ENCODE peak calls at places on chromosomes 16 and 17, in nine cellular contexts. I, M, Y, U, N, J, Q, W and X are unnamed samples.

GRCh38 chr16:78816499-78817441 is 717.3 kb downstream of the WWOX start:
- DNase-seq in M (no peak), W (no peak), Q (no peak), N (no peak), U (no peak), J (no peak), I (no peak), Y (no peak), X (no peak)

GRCh38 chr16:1537138-1537577 is 3.7 kb downstream of the TMEM204 start:
- DNase-seq in I (no peak), Y (no peak), Q (no peak), N (no peak), J (peak), M (no peak), W (no peak), U (no peak), X (peak)

GRCh38 chr17:74196541-74197310 is 6.8 kb upstream of the RPL38 start:
- DNase-seq in Q (no peak), I (no peak), M (no peak), Y (no peak), N (no peak), U (no peak), W (no peak), J (no peak), X (no peak)

GRCh38 chr17:19726615-19727376 is 10.4 kb upstream of the SLC47A2 start:
- DNase-seq in N (no peak), Q (no peak), Y (no peak), J (no peak), M (no peak), I (no peak), W (no peak), U (no peak), X (no peak)

GRCh38 chr17:4839221-4839620 is 6.1 kb downstream of the MINK1 start:
- DNase-seq in M (no peak), J (no peak), N (no peak), Q (no peak), I (no peak), U (no peak), Y (no peak), W (no peak), X (no peak)

GRCh38 chr17:36591434-36592315 is at the start of gene DHRS11:
- DNase-seq in W (peak), U (peak), Q (peak), Y (no peak), N (peak), M (peak), J (peak), I (peak), X (peak)

GRCh38 chr17:62064791-62065563 is at the start of gene MED13:
- DNase-seq in Y (no peak), W (peak), I (peak), Q (peak), N (peak), U (peak), M (peak), J (peak), X (peak)

GRCh38 chr16:84836234-84836647 is 16.5 kb downstream of the CRISPLD2 start:
- DNase-seq in J (no peak), Y (peak), I (peak), Q (no peak), U (no peak), M (no peak), W (peak), N (peak), X (peak)

GRCh38 chr16:85262558-85263196 is 150.4 kb upstream of the CIBAR2 start:
- DNase-seq in Q (no peak), N (no peak), J (peak), I (no peak), W (no peak), U (no peak), Y (no peak), M (no peak), X (no peak)

GRCh38 chr16:21169249-21169981 is 10.9 kb downstream of the LDAF1 start:
- DNase-seq in Y (no peak), Q (no peak), N (no peak), M (no peak), J (no peak), I (no peak), U (no peak), W (no peak), X (no peak)

GRCh38 chr17:4509923-4510614 is 11.4 kb downstream of the SPNS2 start:
- DNase-seq in J (no peak), I (no peak), U (no peak), M (no peak), W (no peak), N (peak), Y (no peak), Q (no peak), X (peak)

GRCh38 chr17:2828396-2829038 is 32.3 kb downstream of the RAP1GAP2 start:
- DNase-seq in N (peak), Q (peak), J (peak), U (peak), I (peak), M (peak), W (peak), Y (no peak), X (peak)

GRCh38 chr17:43517615-43518386 is 28.3 kb downstream of the ETV4 start:
- DNase-seq in Q (no peak), I (no peak), M (no peak), W (no peak), J (no peak), N (no peak), U (no peak), Y (no peak), X (no peak)

GRCh38 chr17:77909816-77910215 is 48.7 kb upstream of the TNRC6C start:
- DNase-seq in W (no peak), I (no peak), U (no peak), Q (no peak), J (peak), M (no peak), N (no peak), Y (no peak), X (no peak)

GRCh38 chr17:2238432-2239169 is 65.0 kb downstream of the SMG6 start:
- DNase-seq in W (no peak), I (peak), M (no peak), J (no peak), N (peak), Q (no peak), Y (no peak), U (no peak), X (peak)

GRCh38 chr16:54152362-54153239 is 134.0 kb downstream of the IRX3 start:
- DNase-seq in I (no peak), Y (no peak), N (no peak), U (no peak), J (no peak), M (no peak), Q (no peak), W (no peak), X (no peak)

GRCh38 chr17:4573682-4574081 is 10.6 kb upstream of the SMTNL2 start:
- DNase-seq in M (peak), N (no peak), U (no peak), J (peak), W (no peak), Y (no peak), Q (peak), I (no peak), X (peak)

GRCh38 chr17:64992325-64992802 is 64.2 kb downstream of the GNA13 start:
- DNase-seq in J (no peak), N (no peak), M (peak), Y (no peak), W (no peak), Q (no peak), I (no peak), U (no peak), X (no peak)

GRCh38 chr17:33949100-33949499 is 306.0 kb upstream of the CCL2 start:
- DNase-seq in N (no peak), M (no peak), Q (no peak), Y (no peak), W (peak), J (no peak), U (no peak), I (no peak), X (no peak)

GRCh38 chr16:66480265-66481080 is 53.4 kb downstream of the BEAN1 start:
- DNase-seq in M (no peak), Q (no peak), Y (no peak), W (no peak), J (no peak), I (no peak), U (peak), N (no peak), X (peak)

GRCh38 chr16:8611886-8612595 is 9.5 kb upstream of the METTL22 start:
- DNase-seq in N (no peak), W (no peak), I (no peak), U (no peak), M (no peak), J (no peak), Y (no peak), Q (no peak), X (no peak)

GRCh38 chr17:2123467-2124251 is 68.8 kb downstream of the HIC1 start:
- DNase-seq in M (no peak), Q (no peak), W (no peak), N (peak), Y (no peak), I (peak), U (no peak), J (no peak), X (peak)

GRCh38 chr16:29943846-29944669 is 17.8 kb upstream of the TMEM219 start:
- DNase-seq in I (peak), W (peak), Q (no peak), N (peak), U (no peak), M (no peak), J (no peak), Y (peak), X (no peak)

GRCh38 chr16:57866529-57866918 is 64.2 kb upstream of the KIFC3 start:
- DNase-seq in M (no peak), J (no peak), I (no peak), N (no peak), U (no peak), Q (no peak), Y (no peak), W (no peak), X (no peak)

GRCh38 chr17:35918665-35919064 is 11.9 kb downstream of the RDM1 start:
- DNase-seq in Y (no peak), I (no peak), U (no peak), N (no peak), W (no peak), J (no peak), Q (no peak), M (no peak), X (no peak)

GRCh38 chr16:58267524-58268243 is 27.1 kb downstream of the PRSS54 start:
- DNase-seq in N (no peak), U (no peak), J (no peak), Y (no peak), W (no peak), I (no peak), M (no peak), Q (no peak), X (no peak)

GRCh38 chr17:27511921-27512320 is 55.7 kb downstream of the KSR1 start:
- DNase-seq in N (no peak), I (no peak), M (no peak), W (no peak), U (no peak), Q (no peak), J (no peak), Y (no peak), X (no peak)

GRCh38 chr16:85386467-85387170 is 226.5 kb upstream of the GSE1 start:
- DNase-seq in I (no peak), U (no peak), N (peak), M (no peak), Y (no peak), W (peak), Q (no peak), J (no peak), X (no peak)

GRCh38 chr16:9003322-9003721 is 39.6 kb upstream of the USP7 start:
- DNase-seq in I (no peak), N (no peak), Q (no peak), M (no peak), W (no peak), Y (no peak), U (no peak), J (no peak), X (no peak)

GRCh38 chr16:51107742-51108141 is 43.3 kb downstream of the SALL1 start:
- DNase-seq in M (no peak), J (no peak), N (no peak), Q (no peak), U (no peak), I (no peak), W (no peak), Y (no peak), X (no peak)